ENCODE peak calls at places on chromosomes 12 and 14, in ten cellular contexts. G is NCI-H2081; W is fibroblast of villous mesenchyme; M is GDM1; Q is DMS153; S is naive thymus-derived CD4-positive, alpha-beta T cell; O is stimulated activated CD8-positive, alpha-beta memory T cell treated with anti-CD3 and anti-CD28 coated beads, Interleukin-2, amount 100 ng/mL, for 1 hour; L is GM12864; C is GM03348; A is GM19239. U is an unnamed sample.

GRCh38 chr14:33986804-33987203 is 35.9 kb upstream of the EGLN3 start:
- DNase-seq in G (no peak), W (peak), M (no peak), Q (no peak), S (no peak), O (no peak), L (no peak), C (peak), A (no peak), U (no peak)

GRCh38 chr12:124691429-124691828 is 124.0 kb upstream of the NCOR2 start:
- DNase-seq in G (no peak), W (no peak), M (no peak), Q (no peak), S (no peak), O (no peak), L (no peak), C (no peak), A (no peak), U (no peak)

GRCh38 chr14:25896777-25897176 is 701.1 kb downstream of the NOVA1 start:
- DNase-seq in G (no peak), W (no peak), M (no peak), Q (no peak), S (no peak), O (no peak), L (no peak), C (no peak), A (no peak), U (no peak)

GRCh38 chr14:79062226-79062625 is 892.1 kb downstream of the NRXN3 start:
- DNase-seq in G (no peak), W (no peak), M (no peak), Q (no peak), S (no peak), O (no peak), L (no peak), C (no peak), A (no peak), U (no peak)

GRCh38 chr14:67529947-67530935 is 2.8 kb upstream of the PLEKHH1 start:
- DNase-seq in G (no peak), W (no peak), M (no peak), Q (no peak), S (no peak), O (no peak), L (no peak), C (no peak), A (no peak), U (no peak)

GRCh38 chr12:94621662-94622359 is 28.5 kb downstream of the TMCC3 start:
- DNase-seq in G (no peak), W (peak), M (no peak), Q (peak), S (no peak), O (no peak), L (peak), C (no peak), A (peak), U (peak)

GRCh38 chr12:131135311-131135785 is 181.6 kb downstream of the ADGRD1 start:
- DNase-seq in G (no peak), W (no peak), M (no peak), Q (no peak), S (no peak), O (no peak), L (no peak), C (no peak), A (no peak), U (no peak)

GRCh38 chr12:50639721-50640120 is 124.2 kb upstream of the ATF1 start:
- DNase-seq in G (no peak), W (no peak), M (no peak), Q (peak), S (no peak), O (no peak), L (no peak), C (no peak), A (no peak), U (no peak)

GRCh38 chr12:4269279-4269991 is 4.1 kb upstream of the CCND2 start:
- DNase-seq in G (no peak), W (peak), M (peak), Q (no peak), S (peak), O (peak), L (no peak), C (no peak), A (peak), U (peak)

GRCh38 chr12:12992418-12993175 is 7.5 kb downstream of the HEBP1 start:
- DNase-seq in G (no peak), W (peak), M (peak), Q (no peak), S (no peak), O (no peak), L (no peak), C (peak), A (no peak), U (no peak)

GRCh38 chr12:49098035-49098451 is 3.4 kb upstream of the DHH start:
- DNase-seq in G (peak), W (peak), M (peak), Q (no peak), S (peak), O (no peak), L (no peak), C (peak), A (peak), U (peak)

GRCh38 chr14:52369305-52369781 is 55.2 kb downstream of the PTGER2 start:
- DNase-seq in G (no peak), W (peak), M (no peak), Q (no peak), S (no peak), O (no peak), L (no peak), C (peak), A (no peak), U (no peak)

GRCh38 chr12:120711411-120711810 is 1.2 kb downstream of the UNC119B start:
- DNase-seq in G (no peak), W (no peak), M (no peak), Q (no peak), S (no peak), O (no peak), L (no peak), C (peak), A (no peak), U (no peak)

GRCh38 chr14:100664841-100665425 is 61.8 kb upstream of the DLK1 start:
- DNase-seq in G (no peak), W (peak), M (no peak), Q (no peak), S (no peak), O (no peak), L (no peak), C (peak), A (no peak), U (no peak)

GRCh38 chr12:46874642-46875041 is 48.8 kb upstream of the SLC38A4 start:
- DNase-seq in G (no peak), W (peak), M (no peak), Q (no peak), S (no peak), O (no peak), L (no peak), C (peak), A (no peak), U (no peak)

GRCh38 chr12:104181313-104181712 is 34.3 kb upstream of the TXNRD1 start:
- DNase-seq in G (no peak), W (peak), M (no peak), Q (no peak), S (no peak), O (no peak), L (no peak), C (peak), A (no peak), U (no peak)

GRCh38 chr14:77039285-77040058 is 11.0 kb upstream of the IRF2BPL start:
- DNase-seq in G (no peak), W (peak), M (no peak), Q (peak), S (no peak), O (no peak), L (no peak), C (no peak), A (no peak), U (no peak)

GRCh38 chr12:72081787-72082186 is 143.1 kb downstream of the TPH2 start:
- DNase-seq in G (no peak), W (no peak), M (no peak), Q (no peak), S (no peak), O (no peak), L (no peak), C (no peak), A (no peak), U (no peak)

GRCh38 chr12:131408484-131408883 is 302.4 kb upstream of the SFSWAP start:
- DNase-seq in G (no peak), W (no peak), M (no peak), Q (no peak), S (no peak), O (no peak), L (no peak), C (no peak), A (no peak), U (no peak)

GRCh38 chr12:46585854-46586621 is 213.5 kb upstream of the SLC38A2 start:
- DNase-seq in G (peak), W (peak), M (peak), Q (peak), S (peak), O (no peak), L (peak), C (no peak), A (no peak), U (no peak)

GRCh38 chr14:103512701-103513611 is 9.7 kb downstream of the CKB start:
- DNase-seq in G (no peak), W (no peak), M (no peak), Q (peak), S (no peak), O (no peak), L (no peak), C (peak), A (no peak), U (no peak)

GRCh38 chr12:91327889-91328288 is 145.3 kb upstream of the DCN start:
- DNase-seq in G (no peak), W (peak), M (no peak), Q (no peak), S (no peak), O (no peak), L (no peak), C (peak), A (no peak), U (no peak)

GRCh38 chr12:49545815-49546214 is 7.0 kb downstream of the KCNH3 start:
- DNase-seq in G (no peak), W (no peak), M (no peak), Q (no peak), S (no peak), O (no peak), L (no peak), C (no peak), A (no peak), U (no peak)

GRCh38 chr14:50773632-50774541 is 57.1 kb downstream of the NIN start:
- DNase-seq in G (peak), W (peak), M (no peak), Q (no peak), S (no peak), O (no peak), L (no peak), C (peak), A (no peak), U (no peak)

U was measured in GM10248.